ENCODE peak calls at places on chromosomes 12 and 14, in four cellular contexts. One of them, this sample, is unnamed.

GRCh38 chr12:49973361-49973830 is 649 bp downstream of the AQP6 start:
- DNase-seq in K562: no peak
- DNase-seq in HepG2: no peak
- DNase-seq in HEK293T: no peak
- DNase-seq in this sample: no peak

GRCh38 chr12:45671254-45671653 is 58.3 kb upstream of the ARID2 start:
- DNase-seq in K562: no peak
- DNase-seq in HepG2: no peak
- DNase-seq in HEK293T: no peak
- DNase-seq in this sample: no peak

GRCh38 chr14:99199854-99200653 is 71.9 kb downstream of the BCL11B start:
- DNase-seq in HEK293T: no peak
- DNase-seq in HepG2: no peak
- DNase-seq in K562: no peak
- DNase-seq in this sample: no peak

GRCh38 chr12:1716215-1716862 is 25.5 kb downstream of the ADIPOR2 start:
- DNase-seq in K562: no peak
- DNase-seq in HEK293T: no peak
- DNase-seq in HepG2: no peak
- DNase-seq in this sample: no peak

GRCh38 chr12:91493308-91493707 is 310.7 kb upstream of the DCN start:
- DNase-seq in HEK293T: no peak
- DNase-seq in HepG2: no peak
- DNase-seq in K562: no peak
- DNase-seq in this sample: no peak

GRCh38 chr12:117367006-117367638 is 5.7 kb upstream of the NOS1 start:
- DNase-seq in HEK293T: peak; percentile 81
- DNase-seq in K562: peak; percentile 84
- DNase-seq in HepG2: peak; percentile 63
- DNase-seq in this sample: peak; percentile 12

GRCh38 chr12:129564768-129565167 is 339.1 kb downstream of the TMEM132D start:
- DNase-seq in HEK293T: no peak
- DNase-seq in K562: no peak
- DNase-seq in HepG2: no peak
- DNase-seq in this sample: peak; percentile 63

GRCh38 chr12:48027183-48028002 is 23.1 kb upstream of the COL2A1 start:
- DNase-seq in K562: no peak
- DNase-seq in HepG2: no peak
- DNase-seq in HEK293T: no peak
- DNase-seq in this sample: no peak

GRCh38 chr12:71061451-71061850 is 96.3 kb downstream of the TSPAN8 start:
- DNase-seq in HepG2: no peak
- DNase-seq in K562: no peak
- DNase-seq in HEK293T: no peak
- DNase-seq in this sample: no peak

GRCh38 chr14:92240658-92241057 is 82.3 kb upstream of the SLC24A4 start:
- DNase-seq in HepG2: no peak
- DNase-seq in HEK293T: no peak
- DNase-seq in K562: no peak
- DNase-seq in this sample: no peak

GRCh38 chr14:96832351-96832750 is 35.2 kb downstream of the VRK1 start:
- DNase-seq in HepG2: no peak
- DNase-seq in HEK293T: no peak
- DNase-seq in K562: no peak
- DNase-seq in this sample: no peak

GRCh38 chr12:123024819-123025391 is 44.4 kb downstream of the ARL6IP4 start:
- DNase-seq in HepG2: no peak
- DNase-seq in HEK293T: no peak
- DNase-seq in K562: no peak
- DNase-seq in this sample: no peak

GRCh38 chr12:49133014-49133413 is 1.8 kb upstream of the TUBA1B start:
- DNase-seq in HEK293T: no peak
- DNase-seq in K562: no peak
- DNase-seq in HepG2: no peak
- DNase-seq in this sample: no peak

GRCh38 chr12:25322918-25323773 is 72.4 kb upstream of the KRAS start:
- DNase-seq in HepG2: no peak
- DNase-seq in HEK293T: no peak
- DNase-seq in K562: no peak
- DNase-seq in this sample: no peak

GRCh38 chr12:106170285-106170684 is 31.5 kb upstream of the NUAK1 start:
- DNase-seq in K562: no peak
- DNase-seq in HepG2: no peak
- DNase-seq in HEK293T: no peak
- DNase-seq in this sample: no peak

GRCh38 chr12:95336387-95337067 is 118.9 kb downstream of the VEZT start:
- DNase-seq in HepG2: peak; percentile 86
- DNase-seq in HEK293T: peak; percentile 35
- DNase-seq in K562: no peak
- DNase-seq in this sample: no peak

GRCh38 chr12:111926631-111927030 is 84.6 kb downstream of the MAPKAPK5 start:
- DNase-seq in HEK293T: no peak
- DNase-seq in HepG2: no peak
- DNase-seq in K562: no peak
- DNase-seq in this sample: no peak

GRCh38 chr12:50763637-50764115 is at the start of gene ATF1:
- DNase-seq in HepG2: peak; percentile 84
- DNase-seq in K562: peak; percentile 83
- DNase-seq in HEK293T: peak; percentile 91
- DNase-seq in this sample: peak; percentile 73

GRCh38 chr12:43079481-43079880 is 472.5 kb downstream of the ADAMTS20 start:
- DNase-seq in HEK293T: no peak
- DNase-seq in K562: no peak
- DNase-seq in HepG2: no peak
- DNase-seq in this sample: no peak

GRCh38 chr12:31874961-31875608 is 84.1 kb upstream of the RESF1 start:
- DNase-seq in HEK293T: no peak
- DNase-seq in K562: no peak
- DNase-seq in HepG2: no peak
- DNase-seq in this sample: no peak

GRCh38 chr14:102344485-102344884 is 18.2 kb downstream of the CINP start:
- DNase-seq in HEK293T: no peak
- DNase-seq in K562: no peak
- DNase-seq in HepG2: no peak
- DNase-seq in this sample: no peak

GRCh38 chr12:12898136-12898712 is 6.9 kb downstream of the GPRC5A start:
- DNase-seq in HEK293T: no peak
- DNase-seq in K562: no peak
- DNase-seq in HepG2: no peak
- DNase-seq in this sample: no peak

GRCh38 chr12:105464426-105464825 is 133.9 kb downstream of the C12orf75 start:
- DNase-seq in HepG2: no peak
- DNase-seq in HEK293T: no peak
- DNase-seq in K562: no peak
- DNase-seq in this sample: no peak

GRCh38 chr12:68069276-68069675 is 80.0 kb downstream of the IFNG-AS1 start:
- DNase-seq in HEK293T: no peak
- DNase-seq in HepG2: no peak
- DNase-seq in K562: no peak
- DNase-seq in this sample: no peak

GRCh38 chr14:67514650-67515385 is 18.3 kb upstream of the PLEKHH1 start:
- DNase-seq in HepG2: no peak
- DNase-seq in K562: peak; percentile 59
- DNase-seq in HEK293T: peak; percentile 42
- DNase-seq in this sample: no peak
- TF ChIP-seq TARDBP in HepG2: no peak
- TF ChIP-seq TARDBP in K562: no peak
- TF ChIP-seq TARDBP in HEK293T: no peak
- TF ChIP-seq TARDBP in this sample: no peak

DNA sequence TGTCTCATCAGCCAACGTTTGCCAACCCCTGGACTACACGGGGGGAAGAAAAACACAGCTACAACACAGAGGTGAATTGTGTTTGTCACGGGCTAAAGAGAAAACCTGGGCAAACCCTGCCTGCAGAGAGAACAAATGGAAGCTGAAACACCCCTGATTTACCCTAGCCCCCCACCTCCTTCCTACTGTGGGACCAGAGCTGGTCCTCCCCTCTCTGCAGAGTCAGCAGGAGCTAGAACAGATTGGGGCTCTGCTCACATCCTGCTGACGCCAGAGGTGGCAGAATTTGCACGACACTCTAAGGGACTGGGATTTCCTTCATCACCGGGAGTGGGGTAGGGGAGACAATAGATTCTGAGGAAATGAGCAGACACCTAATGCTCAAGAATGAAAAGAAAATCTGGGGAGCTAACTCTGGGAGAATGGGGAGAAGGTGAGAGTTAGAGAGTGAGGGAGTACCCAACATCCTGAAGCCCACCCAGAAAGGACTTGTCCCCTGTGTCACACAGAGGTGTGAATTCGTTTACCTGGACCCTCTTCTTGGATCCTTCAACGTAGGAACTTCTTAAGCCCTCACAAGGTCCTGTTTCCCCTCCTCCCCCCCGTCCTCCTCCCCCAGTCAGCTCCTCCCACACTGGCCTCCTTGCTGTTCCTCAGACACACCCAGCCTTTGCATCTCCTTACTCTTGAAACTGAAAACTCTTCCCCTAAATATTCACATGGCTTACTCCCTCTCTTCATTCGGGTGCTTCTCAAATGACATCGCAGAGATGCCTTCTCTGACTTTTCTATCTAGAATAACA is 26.3 kb upstream of the CDKN3 start:
- DNase-seq in HepG2: no peak
- DNase-seq in K562: no peak
- DNase-seq in HEK293T: no peak
- DNase-seq in this sample: no peak
- TF ChIP-seq TARDBP in HepG2: no peak
- TF ChIP-seq TARDBP in K562: no peak
- TF ChIP-seq TARDBP in HEK293T: no peak
- TF ChIP-seq TARDBP in this sample: no peak

GRCh38 chr14:23137221-23138172 is 18.4 kb upstream of the CEBPE start:
- DNase-seq in HEK293T: no peak
- DNase-seq in HepG2: no peak
- DNase-seq in K562: no peak
- DNase-seq in this sample: no peak
- TF ChIP-seq TARDBP in HEK293T: no peak
- TF ChIP-seq TARDBP in HepG2: no peak
- TF ChIP-seq TARDBP in K562: no peak
- TF ChIP-seq TARDBP in this sample: no peak

GRCh38 chr12:66653801-66654200 is 25.1 kb downstream of the GRIP1 start:
- DNase-seq in HepG2: no peak
- DNase-seq in K562: no peak
- DNase-seq in HEK293T: no peak
- DNase-seq in this sample: no peak

GRCh38 chr12:66647034-66647691 is 31.7 kb downstream of the GRIP1 start:
- DNase-seq in K562: no peak
- DNase-seq in HepG2: no peak
- DNase-seq in HEK293T: no peak
- DNase-seq in this sample: no peak

GRCh38 chr12:66644151-66644550 is 34.7 kb downstream of the GRIP1 start:
- DNase-seq in K562: no peak
- DNase-seq in HepG2: no peak
- DNase-seq in HEK293T: no peak
- DNase-seq in this sample: no peak

GRCh38 chr12:66648336-66648735 is 30.5 kb downstream of the GRIP1 start:
- DNase-seq in K562: no peak
- DNase-seq in HEK293T: no peak
- DNase-seq in HepG2: peak; percentile 2
- DNase-seq in this sample: no peak
- TF ChIP-seq TARDBP in K562: no peak
- TF ChIP-seq TARDBP in HEK293T: no peak
- TF ChIP-seq TARDBP in HepG2: no peak
- TF ChIP-seq TARDBP in this sample: no peak